ENCODE peak calls at places on chromosomes 13 and 19, in seven cellular contexts. A, I, B, J, U, Y and Q are unnamed samples. For H3K4me1, the result is how much of the 10 kb centered on the place peaks cover.

GRCh38 chr13:47326061-47326460 is 429.2 kb upstream of the HTR2A start:
- DNase-seq in A (peak), I (no peak), B (no peak), J (no peak), U (no peak), Y (no peak), Q (peak)

GRCh38 chr13:94327318-94327717 is 152.2 kb downstream of the DCT start:
- DNase-seq in A (no peak), I (peak), B (no peak), J (no peak), U (no peak), Y (no peak), Q (peak)

GRCh38 chr19:19460761-19461265 is 54.5 kb downstream of the TSSK6 start:
- DNase-seq in A (peak), I (peak), B (no peak), J (no peak), U (peak), Y (no peak), Q (peak)

GRCh38 chr19:36420961-36421748 is 2.7 kb upstream of the ZFP82 start:
- DNase-seq in A (peak), I (peak), B (peak), J (no peak), U (peak), Y (peak), Q (peak)

GRCh38 chr13:44854264-44855060 is 134.8 kb downstream of the NUFIP1 start:
- DNase-seq in A (peak), I (no peak), B (no peak), J (no peak), U (no peak), Y (no peak), Q (no peak)

GRCh38 chr13:50910483-50910805 is 853 bp downstream of the RNASEH2B start:
- DNase-seq in A (peak), I (peak), B (peak), J (peak), U (peak), Y (no peak), Q (peak)

GRCh38 chr19:4557971-4558941 is 1.2 kb downstream of the SEMA6B start:
- DNase-seq in A (no peak), I (peak), B (no peak), J (peak), U (peak), Y (no peak), Q (peak)

GRCh38 chr13:37701972-37702371 is 103.4 kb upstream of the POSTN start:
- DNase-seq in A (peak), I (peak), B (no peak), J (no peak), U (no peak), Y (peak), Q (peak)

GRCh38 chr13:107119989-107120881 is 552.3 kb upstream of the ARGLU1 start:
- DNase-seq in A (no peak), I (no peak), B (no peak), J (no peak), U (no peak), Y (no peak), Q (no peak)

GRCh38 chr19:42010245-42011126 is 16.5 kb upstream of the ATP1A3 start:
- DNase-seq in A (peak), I (peak), B (no peak), J (no peak), U (no peak), Y (no peak), Q (peak)

GRCh38 chr19:2476451-2477140 is 669 bp downstream of the GADD45B start:
- DNase-seq in A (peak), I (peak), B (no peak), J (peak), U (no peak), Y (peak), Q (peak)

GRCh38 chr19:5141278-5141925 is 172.5 kb downstream of the KDM4B start:
- DNase-seq in A (peak), I (no peak), B (no peak), J (no peak), U (no peak), Y (peak), Q (no peak)

GRCh38 chr19:45769821-45770191 is 754 bp upstream of the SIX5 start:
- DNase-seq in A (peak), I (no peak), B (no peak), J (peak), U (no peak), Y (no peak), Q (peak)

GRCh38 chr19:15538774-15539173 is 30.4 kb downstream of the CYP4F22 start:
- DNase-seq in A (peak), I (no peak), B (no peak), J (no peak), U (no peak), Y (peak), Q (no peak)

GRCh38 chr19:11265785-11266236 is 3.5 kb upstream of the DOCK6 start:
- DNase-seq in A (no peak), I (no peak), B (no peak), J (no peak), U (no peak), Y (no peak), Q (no peak)

GRCh38 chr19:55526216-55527196 is 10.4 kb downstream of the SBK2 start:
- DNase-seq in A (peak), I (peak), B (no peak), J (no peak), U (no peak), Y (no peak), Q (peak)

GRCh38 chr13:91817250-91817649 is 418.8 kb downstream of the GPC5 start:
- DNase-seq in A (peak), I (no peak), B (no peak), J (no peak), U (no peak), Y (no peak), Q (peak)

GRCh38 chr13:98959775-98960325 is 18.0 kb downstream of the DOCK9 start:
- DNase-seq in A (no peak), I (no peak), B (no peak), J (no peak), U (no peak), Y (no peak), Q (no peak)

GRCh38 chr19:53102186-53102585 is 1.0 kb downstream of the ZNF160 start:
- DNase-seq in A (no peak), I (peak), B (peak), J (no peak), U (no peak), Y (no peak), Q (no peak)

GRCh38 chr13:46043647-46044046 is 8.9 kb downstream of the ZC3H13 start:
- DNase-seq in A (no peak), I (no peak), B (no peak), J (no peak), U (no peak), Y (no peak), Q (no peak)

GRCh38 chr19:11159598-11160001 is 4.0 kb upstream of the SPC24 start:
- DNase-seq in A (peak), I (no peak), B (no peak), J (no peak), U (no peak), Y (no peak), Q (peak)

GRCh38 chr19:45215391-45216191 is 29.6 kb downstream of the EXOC3L2 start:
- DNase-seq in A (no peak), I (peak), B (no peak), J (peak), U (peak), Y (no peak), Q (no peak)

GRCh38 chr19:11018179-11018578 is 57.3 kb downstream of the SMARCA4 start:
- DNase-seq in A (no peak), I (peak), B (no peak), J (no peak), U (no peak), Y (peak), Q (peak)

GRCh38 chr13:19181621-19182485 is at the start of gene TUBA3C:
- DNase-seq in A (no peak), I (no peak), B (no peak), J (no peak), U (no peak), Y (no peak), Q (no peak)

GRCh38 chr13:48783181-48783630 is 129.5 kb downstream of the CYSLTR2 start:
- DNase-seq in A (peak), I (no peak), B (no peak), J (no peak), U (no peak), Y (peak), Q (peak)

GRCh38 chr13:111620586-111620985 is 300.1 kb downstream of the TEX29 start:
- DNase-seq in A (no peak), I (no peak), B (no peak), J (no peak), U (peak), Y (no peak), Q (no peak)

GRCh38 chr13:111184685-111185401 is 69.7 kb downstream of the ARHGEF7 start:
- DNase-seq in A (no peak), I (no peak), B (no peak), J (no peak), U (no peak), Y (no peak), Q (no peak)

GRCh38 chr13:25945596-25945995 is 106.2 kb downstream of the SHISA2 start:
- DNase-seq in A (no peak), I (no peak), B (no peak), J (no peak), U (no peak), Y (no peak), Q (no peak)

GRCh38 chr13:111171629-111172028 is 56.5 kb downstream of the ARHGEF7 start:
- DNase-seq in A (peak), I (no peak), B (no peak), J (no peak), U (no peak), Y (no peak), Q (no peak)

GRCh38 chr13:112053167-112053743 is 13.7 kb upstream of the SOX1 start:
- DNase-seq in A (no peak), I (peak), B (no peak), J (no peak), U (peak), Y (no peak), Q (no peak)

GRCh38 chr13:90461398-90461797 is 886.1 kb upstream of the MIR17HG start:
- DNase-seq in A (no peak), I (no peak), B (no peak), J (no peak), U (no peak), Y (no peak), Q (no peak)

GRCh38 chr19:6413291-6413690 is 11.3 kb downstream of the KHSRP start:
- DNase-seq in A (no peak), I (no peak), B (no peak), J (no peak), U (no peak), Y (no peak), Q (no peak)

GRCh38 chr13:32408296-32408998 is 19.5 kb downstream of the N4BP2L1 start:
- DNase-seq in A (no peak), I (no peak), B (no peak), J (no peak), U (no peak), Y (no peak), Q (no peak)

GRCh38 chr19:54188224-54188871 is 1.0 kb downstream of the MBOAT7 start:
- DNase-seq in A (peak), I (peak), B (no peak), J (no peak), U (peak), Y (no peak), Q (peak)
- H4K8ac ChIP-seq in A (no peak), I (no peak), B (no peak), J (peak), U (no peak), Y (peak), Q (peak)

GRCh38 chr19:17445526-17446165 is 2.8 kb downstream of the TMEM221 start:
- DNase-seq in A (no peak), I (no peak), B (no peak), J (no peak), U (no peak), Y (no peak), Q (no peak)

GRCh38 chr19:17450264-17451075 is 2.0 kb upstream of the TMEM221 start:
- DNase-seq in A (no peak), I (no peak), B (no peak), J (no peak), U (no peak), Y (peak), Q (no peak)

GRCh38 chr19:17447704-17448189 is 721 bp downstream of the TMEM221 start:
- DNase-seq in A (no peak), I (no peak), B (no peak), J (no peak), U (no peak), Y (no peak), Q (no peak)

GRCh38 chr19:17451820-17452219 is 3.4 kb upstream of the TMEM221 start:
- DNase-seq in A (no peak), I (no peak), B (no peak), J (no peak), U (no peak), Y (no peak), Q (no peak)

GRCh38 chr19:17448190-17448967 is at the start of gene TMEM221:
- DNase-seq in A (no peak), I (peak), B (no peak), J (peak), U (peak), Y (no peak), Q (peak)
- H3K4me2 ChIP-seq in A (peak), I (peak), B (peak), J (peak), U (peak), Y (peak), Q (peak)

GRCh38 chr19:1210227-1210538 is 4.6 kb downstream of the STK11 start:
- DNase-seq in A (no peak), I (no peak), B (no peak), J (no peak), U (no peak), Y (no peak), Q (no peak)
- H3K4me1 ChIP-seq in A (under half), I (under half), B (under half), J (under half), U (under half), Y (under half), Q (half or more)

DNA sequence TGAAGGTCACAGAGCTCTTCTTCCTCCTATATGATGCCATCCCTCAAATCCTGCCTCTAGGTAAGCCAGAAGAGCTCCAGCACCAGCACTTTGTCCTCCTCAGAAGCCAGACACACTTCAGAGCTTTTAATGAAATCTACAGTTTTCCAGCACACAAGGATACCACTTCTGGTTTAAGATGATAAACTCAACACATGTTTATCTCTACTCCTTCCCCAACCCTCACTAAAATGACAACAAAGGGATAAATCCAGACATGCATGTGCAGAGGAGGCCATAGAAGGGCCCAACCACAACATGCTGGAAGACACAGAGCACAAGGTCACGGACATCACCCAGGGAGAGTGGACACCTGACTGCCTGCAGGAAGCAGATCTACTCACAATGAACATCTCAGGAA is 195.3 kb downstream of the USP12 start:
- DNase-seq in A (no peak), I (no peak), B (no peak), J (no peak), U (no peak), Y (no peak), Q (no peak)
- H4K8ac ChIP-seq in A (no peak), I (no peak), B (no peak), J (no peak), U (no peak), Y (no peak), Q (no peak)

GRCh38 chr19:47258895-47259555 is 2.7 kb downstream of the CCDC9 start:
- DNase-seq in A (no peak), I (no peak), B (no peak), J (no peak), U (no peak), Y (no peak), Q (no peak)
- H3K4me2 ChIP-seq in A (no peak), I (no peak), B (no peak), J (peak), U (no peak), Y (no peak), Q (no peak)